ENCODE peak calls at places on chromosomes 5 and 9, in nine cellular contexts. O, S, G, F, U, Z, Y, C and R are unnamed samples. For H3K4me1, the result is how much of the 10 kb centered on the place peaks cover.

GRCh38 chr9:134165357-134166315 is 1.3 kb upstream of the RNU6ATAC start:
- DNase-seq in O (peak), Y (no peak), Z (no peak), U (peak), G (no peak), S (no peak), F (no peak), C (no peak), R (no peak)

GRCh38 chr9:745761-746414 is 95.6 kb upstream of the DMRT1 start:
- DNase-seq in S (no peak), U (no peak), O (no peak), G (no peak), F (peak), Z (no peak), C (no peak), Y (no peak), R (no peak)

GRCh38 chr9:128714586-128715435 is 9.1 kb downstream of the ZDHHC12 start:
- DNase-seq in Y (no peak), F (peak), Z (no peak), G (no peak), S (no peak), O (no peak), C (no peak), U (no peak), R (no peak)

GRCh38 chr5:40154194-40154593 is 525.5 kb upstream of the PTGER4 start:
- DNase-seq in F (no peak), Z (no peak), U (no peak), G (no peak), O (no peak), Y (no peak), C (no peak), S (no peak), R (no peak)

GRCh38 chr9:116749176-116749575 is 62.1 kb downstream of the TRIM32 start:
- DNase-seq in U (no peak), Z (no peak), G (no peak), S (no peak), Y (no peak), C (no peak), F (no peak), O (no peak), R (no peak)

GRCh38 chr5:40578501-40579451 is 100.9 kb upstream of the PTGER4 start:
- DNase-seq in G (no peak), C (no peak), Z (peak), O (no peak), U (no peak), S (no peak), F (no peak), Y (no peak), R (no peak)

GRCh38 chr9:131382850-131383729 is 10.8 kb upstream of the PRRC2B start:
- DNase-seq in Z (no peak), F (peak), O (peak), Y (no peak), G (peak), U (no peak), S (peak), C (peak), R (no peak)

GRCh38 chr5:159975462-159976019 is 33.4 kb upstream of the TTC1 start:
- DNase-seq in F (no peak), S (peak), Y (no peak), C (no peak), G (no peak), O (no peak), U (peak), Z (no peak), R (no peak)

GRCh38 chr5:72347801-72348305 is 27.7 kb downstream of the PTCD2 start:
- DNase-seq in C (no peak), S (peak), U (no peak), Z (no peak), G (no peak), O (no peak), Y (no peak), F (no peak), R (no peak)

GRCh38 chr9:81244631-81245030 is 444.7 kb downstream of the TLE1 start:
- DNase-seq in U (no peak), S (no peak), C (no peak), Y (no peak), G (no peak), O (no peak), Z (no peak), F (no peak), R (no peak)

GRCh38 chr9:133604214-133604613 is 5.0 kb downstream of the FAM163B start:
- DNase-seq in O (no peak), C (no peak), Z (no peak), G (no peak), U (peak), F (no peak), S (no peak), Y (no peak), R (no peak)

GRCh38 chr5:87231037-87231808 is 36.5 kb upstream of the RASA1 start:
- DNase-seq in C (no peak), U (no peak), Z (peak), O (no peak), G (no peak), S (no peak), Y (no peak), F (no peak), R (no peak)

GRCh38 chr9:137975936-137976565 is 98.5 kb downstream of the CACNA1B start:
- DNase-seq in U (no peak), Z (no peak), Y (no peak), S (no peak), F (peak), G (no peak), O (no peak), C (peak), R (no peak)

GRCh38 chr5:28810751-28811136 is 1772.4 kb upstream of the CDH9 start:
- DNase-seq in O (peak), G (no peak), Y (no peak), S (no peak), U (no peak), C (no peak), F (no peak), Z (no peak), R (no peak)

GRCh38 chr5:22539756-22540155 is 313.4 kb downstream of the CDH12 start:
- DNase-seq in Y (no peak), O (no peak), S (no peak), C (no peak), F (no peak), Z (no peak), G (no peak), U (no peak), R (no peak)

GRCh38 chr5:113294341-113295110 is 140.3 kb downstream of the TSSK1B start:
- DNase-seq in O (peak), C (peak), S (peak), Z (no peak), G (peak), U (peak), F (peak), Y (peak), R (peak)

GRCh38 chr5:55481293-55481900 is 53.4 kb downstream of the PLPP1 start:
- DNase-seq in C (no peak), Y (no peak), G (no peak), Z (no peak), U (no peak), F (no peak), S (no peak), O (no peak), R (no peak)

GRCh38 chr9:110007477-110008270 is 200.3 kb downstream of the C9orf152 start:
- DNase-seq in U (no peak), O (no peak), C (no peak), S (no peak), Y (no peak), Z (peak), G (no peak), F (no peak), R (no peak)

GRCh38 chr5:135669416-135669815 is 90.6 kb upstream of the CXCL14 start:
- DNase-seq in C (no peak), O (no peak), Y (no peak), F (no peak), U (no peak), Z (no peak), S (no peak), G (no peak), R (peak)

GRCh38 chr5:72066658-72067057 is 40.6 kb upstream of the MAP1B start:
- DNase-seq in F (no peak), C (no peak), G (no peak), Y (no peak), U (no peak), Z (no peak), O (no peak), S (peak), R (no peak)

GRCh38 chr5:119357815-119358559 is 2.2 kb downstream of the TNFAIP8 start:
- DNase-seq in Z (no peak), O (no peak), S (no peak), Y (no peak), F (no peak), G (no peak), C (no peak), U (no peak), R (no peak)

GRCh38 chr5:114221807-114222206 is 140.1 kb upstream of the KCNN2 start:
- DNase-seq in F (no peak), S (no peak), U (no peak), Y (no peak), Z (no peak), O (no peak), G (no peak), C (no peak), R (no peak)

GRCh38 chr5:132102101-132102701 is 28.6 kb downstream of the CSF2 start:
- DNase-seq in G (no peak), Y (no peak), F (no peak), U (no peak), O (no peak), S (no peak), C (no peak), Z (no peak), R (peak)

GRCh38 chr9:111068816-111069215 is 30.5 kb upstream of the LPAR1 start:
- DNase-seq in F (no peak), S (no peak), O (no peak), Z (no peak), Y (peak), U (no peak), G (no peak), C (no peak), R (no peak)

GRCh38 chr9:131523086-131523388 is 8.0 kb downstream of the UCK1 start:
- DNase-seq in G (no peak), O (no peak), U (no peak), Y (no peak), C (no peak), S (no peak), F (no peak), Z (no peak), R (no peak)

GRCh38 chr9:134333234-134333873 is 7.1 kb downstream of the RXRA start:
- DNase-seq in O (no peak), F (no peak), U (peak), G (no peak), Y (no peak), Z (no peak), C (peak), S (no peak), R (no peak)

GRCh38 chr5:135887447-135887864 is 8.2 kb downstream of the IL9 start:
- DNase-seq in C (peak), U (peak), Y (peak), S (peak), F (no peak), O (peak), G (peak), Z (peak), R (no peak)

GRCh38 chr5:113264061-113264460 is 170.7 kb downstream of the TSSK1B start:
- DNase-seq in Z (no peak), O (no peak), S (no peak), G (no peak), U (no peak), F (no peak), C (no peak), Y (no peak), R (no peak)

GRCh38 chr5:143376911-143377838 is 26.3 kb downstream of the NR3C1 start:
- DNase-seq in U (no peak), Y (no peak), Z (no peak), S (no peak), O (no peak), C (no peak), G (no peak), F (no peak), R (no peak)

GRCh38 chr9:73167614-73168013 is 15.9 kb downstream of the ANXA1 start:
- DNase-seq in O (no peak), G (no peak), Y (no peak), F (no peak), Z (no peak), U (no peak), C (no peak), S (no peak), R (no peak)

GRCh38 chr9:73165911-73166310 is 14.2 kb downstream of the ANXA1 start:
- DNase-seq in C (no peak), U (no peak), F (no peak), O (no peak), Z (no peak), Y (no peak), S (no peak), G (no peak), R (no peak)

GRCh38 chr9:73166453-73166852 is 14.8 kb downstream of the ANXA1 start:
- DNase-seq in G (no peak), Z (no peak), C (no peak), S (no peak), O (no peak), F (no peak), U (no peak), Y (no peak), R (no peak)

GRCh38 chr9:73158723-73159122 is 7.1 kb downstream of the ANXA1 start:
- DNase-seq in Z (no peak), O (no peak), F (no peak), C (no peak), S (no peak), G (no peak), U (no peak), Y (no peak), R (no peak)

GRCh38 chr9:73162987-73163763 is 11.5 kb downstream of the ANXA1 start:
- DNase-seq in G (no peak), C (no peak), Y (no peak), U (no peak), Z (no peak), F (no peak), O (no peak), S (no peak), R (no peak)
- TF ChIP-seq EP300 in G (no peak), C (no peak), Y (no peak), U (no peak), Z (no peak), F (no peak), O (no peak), S (no peak), R (no peak)

GRCh38 chr5:69502375-69503143 is 10.0 kb downstream of the OCLN start:
- DNase-seq in Y (no peak), F (no peak), S (no peak), C (no peak), U (no peak), Z (no peak), O (no peak), G (no peak), R (no peak)
- H3K27ac ChIP-seq in Y (no peak), F (no peak), S (peak), C (peak), U (peak), Z (no peak), O (no peak), G (peak), R (no peak)

GRCh38 chr9:99108131-99108530 is 3.2 kb downstream of the TGFBR1 start:
- DNase-seq in F (no peak), S (no peak), C (no peak), Z (no peak), Y (no peak), O (no peak), U (no peak), G (no peak), R (no peak)
- H3K4me1 ChIP-seq in F (half or more), S (under half), C (under half), Z (under half), Y (under half), O (half or more), U (under half), G (under half), R (half or more)

GRCh38 chr9:119453980-119454379 is 84.7 kb upstream of the BRINP1 start:
- DNase-seq in C (no peak), O (no peak), Y (no peak), S (no peak), U (no peak), G (no peak), F (no peak), Z (no peak), R (no peak)

GRCh38 chr9:119458068-119458467 is 88.8 kb upstream of the BRINP1 start:
- DNase-seq in F (no peak), S (no peak), U (no peak), O (no peak), G (no peak), C (no peak), Z (no peak), Y (no peak), R (no peak)

GRCh38 chr9:119451426-119451825 is 82.2 kb upstream of the BRINP1 start:
- DNase-seq in F (no peak), Y (no peak), G (no peak), U (no peak), C (no peak), Z (no peak), O (no peak), S (no peak), R (no peak)

GRCh38 chr9:119453490-119453911 is 84.3 kb upstream of the BRINP1 start:
- DNase-seq in S (no peak), U (no peak), Y (no peak), G (no peak), O (no peak), C (no peak), F (no peak), Z (no peak), R (no peak)
- TF ChIP-seq EP300 in S (no peak), U (no peak), Y (no peak), G (no peak), O (no peak), C (no peak), F (no peak), Z (no peak), R (no peak)

GRCh38 chr5:5421149-5421960 is 1.1 kb upstream of the ICE1 start:
- DNase-seq in S (no peak), G (no peak), C (no peak), Y (peak), U (no peak), Z (no peak), O (peak), F (no peak), R (peak)

GRCh38 chr5:5424736-5425135 is 2.3 kb downstream of the ICE1 start:
- DNase-seq in Y (no peak), O (no peak), C (no peak), G (no peak), F (no peak), U (no peak), S (no peak), Z (no peak), R (peak)

GRCh38 chr5:5420251-5420650 is 2.2 kb upstream of the ICE1 start:
- DNase-seq in Y (no peak), Z (no peak), G (no peak), F (no peak), O (no peak), U (no peak), S (no peak), C (no peak), R (no peak)

GRCh38 chr5:5421961-5422818 is at the start of gene ICE1:
- DNase-seq in G (peak), Z (peak), O (peak), C (peak), Y (peak), F (peak), U (peak), S (peak), R (peak)

DNA sequence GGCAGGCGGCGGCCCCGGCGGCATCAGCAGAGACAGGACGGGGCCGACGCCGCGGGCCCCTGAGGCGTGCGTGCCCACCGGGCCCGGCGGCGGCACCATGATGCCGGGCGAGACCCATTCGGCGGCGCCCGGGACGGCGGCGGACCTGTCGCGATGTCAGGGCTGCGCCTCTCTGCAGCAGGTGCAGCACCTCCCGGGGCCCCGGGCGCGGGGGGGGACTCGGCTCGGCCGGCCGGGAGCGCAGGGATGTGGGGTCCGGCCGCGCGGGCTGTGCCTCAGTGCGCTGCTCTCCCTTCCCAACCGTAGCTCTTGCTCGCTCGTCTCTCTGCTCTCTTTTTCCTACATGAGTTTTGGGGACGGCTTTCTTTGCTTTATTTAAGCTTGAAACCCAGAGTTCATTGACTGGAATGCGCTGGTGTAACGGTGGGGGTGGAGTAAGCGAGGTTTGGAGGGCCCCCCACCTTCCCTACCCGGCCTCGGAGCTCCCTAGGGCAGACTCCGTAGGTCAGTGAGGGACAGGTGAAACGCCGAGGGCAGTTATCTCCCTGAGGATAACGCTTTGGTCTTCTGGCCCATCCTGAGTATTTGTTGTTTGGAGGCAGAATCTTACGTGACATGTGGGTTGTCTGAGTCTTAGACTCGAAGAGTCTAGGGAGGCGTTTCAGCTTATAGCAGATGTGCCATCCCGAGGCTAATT is 490 bp downstream of the ICE1 start:
- DNase-seq in F (no peak), G (no peak), Y (no peak), Z (no peak), C (no peak), O (peak), U (no peak), S (no peak), R (peak)
- H3K27ac ChIP-seq in F (peak), G (peak), Y (peak), Z (peak), C (peak), O (peak), U (peak), S (peak), R (peak)

GRCh38 chr9:135680091-135680490 is 17.0 kb downstream of the LCN9 start:
- DNase-seq in G (no peak), C (no peak), S (no peak), F (no peak), O (no peak), Y (no peak), U (no peak), Z (no peak), R (no peak)
- H3K4me1 ChIP-seq in G (under half), C (under half), S (under half), F (under half), O (under half), Y (under half), U (under half), Z (under half), R (under half)

DNA sequence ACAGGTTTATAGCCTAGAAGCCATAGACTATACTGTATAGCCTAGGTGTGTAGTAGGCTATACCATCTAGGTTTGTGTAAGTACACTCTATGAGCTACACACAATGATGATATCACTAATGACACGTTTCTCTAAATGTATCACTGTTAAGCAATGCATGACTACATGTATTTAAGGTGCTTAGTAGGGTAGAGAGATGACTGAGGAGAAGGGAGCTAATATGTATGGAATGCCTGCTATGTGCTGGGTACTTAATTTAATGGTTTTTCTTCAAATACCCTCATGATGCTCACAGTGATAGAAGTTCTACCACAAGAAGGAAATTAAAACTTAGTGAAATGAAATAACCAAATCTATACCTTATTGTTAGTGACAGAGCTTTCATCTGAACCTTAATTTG is 1785.5 kb downstream of the EFNA5 start:
- DNase-seq in F (no peak), O (no peak), G (no peak), Z (no peak), Y (no peak), S (no peak), C (no peak), U (no peak), R (no peak)
- TF ChIP-seq EP300 in F (no peak), O (no peak), G (no peak), Z (no peak), Y (no peak), S (no peak), C (no peak), U (no peak), R (no peak)

DNA sequence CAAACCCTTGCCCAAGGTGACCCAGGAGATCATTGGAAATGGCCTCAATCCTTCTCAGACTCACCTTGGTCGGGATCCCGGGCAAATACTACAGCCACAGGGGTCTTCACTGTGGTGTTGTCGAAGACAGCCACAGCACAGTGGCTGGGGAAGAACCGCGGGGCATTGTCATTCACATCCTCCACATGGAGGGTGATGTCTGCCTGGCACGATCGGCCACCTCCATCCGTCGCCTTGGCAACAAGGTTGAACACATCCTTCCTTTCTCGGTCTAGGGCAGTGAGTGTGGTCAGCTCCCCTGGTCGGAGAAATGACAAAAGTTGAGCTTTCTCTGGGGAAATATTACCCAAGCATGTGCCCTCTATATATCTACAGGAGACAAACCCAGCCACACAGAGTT is 56.8 kb downstream of the FAT2 start:
- DNase-seq in U (no peak), G (peak), Z (no peak), O (no peak), F (no peak), C (no peak), Y (no peak), S (no peak), R (no peak)
- H3K27ac ChIP-seq in U (no peak), G (no peak), Z (no peak), O (no peak), F (no peak), C (no peak), Y (no peak), S (no peak), R (no peak)